ENCODE peak calls at places on chromosomes 6 and 20, in four cellular contexts. S is HEK293T, W is HepG2, K is K562. O is an unnamed sample.

GRCh38 chr20:43711098-43711654 is 15.6 kb downstream of the GTSF1L start:
- DNase-seq in S (no peak), W (no peak), K (no peak), O (no peak)

GRCh38 chr6:145729887-145730286 is 5.4 kb downstream of the EPM2A start:
- DNase-seq in S (no peak), W (no peak), K (no peak), O (no peak)

GRCh38 chr6:106069478-106069877 is 16.7 kb upstream of the PRDM1 start:
- DNase-seq in S (peak; percentile 50), W (peak; percentile 12), K (no peak), O (no peak)

GRCh38 chr20:10647909-10648308 is 25.9 kb downstream of the JAG1 start:
- DNase-seq in S (no peak), W (no peak), K (no peak), O (no peak)

GRCh38 chr6:63964347-63964746 is 328.7 kb downstream of the PHF3 start:
- DNase-seq in S (no peak), W (no peak), K (no peak), O (no peak)

GRCh38 chr20:42378826-42379225 is 760.6 kb upstream of the CHD6 start:
- DNase-seq in S (no peak), W (no peak), K (no peak), O (no peak)

GRCh38 chr6:149112976-149113375 is 204.5 kb upstream of the TAB2 start:
- DNase-seq in S (no peak), W (no peak), K (no peak), O (no peak)

GRCh38 chr6:6931047-6932025 is 176.4 kb upstream of the RREB1 start:
- DNase-seq in S (no peak), W (no peak), K (no peak), O (peak; percentile 15)

GRCh38 chr6:2684059-2684749 is 66.5 kb downstream of the MYLK4 start:
- DNase-seq in S (no peak), W (no peak), K (no peak), O (no peak)

GRCh38 chr20:47319517-47320252 is 36.8 kb downstream of the ZMYND8 start:
- DNase-seq in S (no peak), W (no peak), K (no peak), O (no peak)

GRCh38 chr20:52959125-52959524 is 13.0 kb upstream of the TSHZ2 start:
- DNase-seq in S (peak; percentile 35), W (peak; percentile 42), K (no peak), O (no peak)

GRCh38 chr20:25539742-25540201 is 45.6 kb downstream of the NINL start:
- DNase-seq in S (no peak), W (no peak), K (no peak), O (no peak)

GRCh38 chr6:10404799-10405524 is 9.9 kb downstream of the TFAP2A start:
- DNase-seq in S (no peak), W (no peak), K (no peak), O (no peak)

GRCh38 chr6:142728367-142728766 is 216.6 kb downstream of the HIVEP2 start:
- DNase-seq in S (no peak), W (no peak), K (no peak), O (no peak)

GRCh38 chr6:13914346-13914745 is 10.4 kb upstream of the RNF182 start:
- DNase-seq in S (no peak), W (no peak), K (no peak), O (no peak)

GRCh38 chr6:143543435-143543834 is 31.9 kb upstream of the FUCA2 start:
- DNase-seq in S (no peak), W (no peak), K (no peak), O (no peak)

GRCh38 chr6:158926429-158926828 is 73.6 kb downstream of the RSPH3 start:
- DNase-seq in S (no peak), W (peak; percentile 13), K (no peak), O (no peak)

GRCh38 chr20:4910951-4911350 is 90.4 kb downstream of the SLC23A2 start:
- DNase-seq in S (no peak), W (no peak), K (no peak), O (no peak)

GRCh38 chr6:34237316-34237721 is 646 bp downstream of the HMGA1 start:
- DNase-seq in S (peak; percentile 48), W (no peak), K (peak; percentile 83), O (no peak)

GRCh38 chr6:158771399-158772158 is 47.6 kb downstream of the EZR start:
- DNase-seq in S (no peak), W (no peak), K (no peak), O (no peak)

GRCh38 chr6:11830520-11830919 is 51.9 kb upstream of the ADTRP start:
- DNase-seq in S (no peak), W (no peak), K (no peak), O (no peak)

GRCh38 chr6:113246186-113246585 is 611.0 kb upstream of the MARCKS start:
- DNase-seq in S (no peak), W (no peak), K (no peak), O (no peak)

GRCh38 chr20:44888226-44889103 is 3.0 kb downstream of the YWHAB start:
- DNase-seq in S (no peak), W (peak; percentile 31), K (no peak), O (no peak)

GRCh38 chr20:26208296-26209091 is 511.8 kb upstream of the ZNF337 start:
- DNase-seq in S (peak; percentile 4), W (no peak), K (no peak), O (no peak)

GRCh38 chr6:70849348-70850069 is 107.4 kb downstream of the B3GAT2 start:
- DNase-seq in S (no peak), W (peak; percentile 79), K (no peak), O (no peak)

GRCh38 chr6:130602151-130602770 is 224.9 kb upstream of the SMLR1 start:
- DNase-seq in S (peak; percentile 28), W (no peak), K (no peak), O (no peak)

GRCh38 chr6:160960067-160960466 is 31.5 kb upstream of the MAP3K4 start:
- DNase-seq in S (no peak), W (no peak), K (no peak), O (no peak)

GRCh38 chr6:166572370-166573261 is 13.9 kb downstream of the RAMACL start:
- DNase-seq in S (no peak), W (no peak), K (no peak), O (no peak)

GRCh38 chr20:48026981-48027592 is 241.8 kb upstream of the SULF2 start:
- DNase-seq in S (no peak), W (no peak), K (no peak), O (no peak)

GRCh38 chr6:160355001-160355400 is 6.8 kb downstream of the SLC22A3 start:
- DNase-seq in S (no peak), W (no peak), K (no peak), O (no peak)

GRCh38 chr20:49603209-49603627 is 35.3 kb upstream of the PTGIS start:
- DNase-seq in S (peak; percentile 34), W (peak; percentile 84), K (no peak), O (no peak)

DNA sequence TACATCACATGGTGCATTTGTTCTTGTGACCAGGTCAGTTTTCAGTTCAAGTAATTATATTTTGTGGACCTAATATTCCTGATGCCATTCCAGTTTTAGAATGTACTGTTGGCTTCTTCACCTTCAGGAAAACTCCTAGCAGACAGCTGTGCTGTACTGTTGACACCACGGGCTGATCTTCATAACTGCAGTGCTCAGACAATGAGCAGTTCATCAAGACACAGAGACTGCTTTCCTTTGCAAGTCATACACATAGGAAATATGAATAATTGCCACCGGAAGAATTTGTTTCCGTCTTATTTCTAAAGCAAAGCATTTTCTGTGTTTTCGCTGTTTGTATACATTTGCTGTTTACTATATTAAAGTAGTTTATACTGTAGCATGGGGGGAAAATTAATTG is 89.8 kb downstream of the C6orf118 start:
- DNase-seq in S (no peak), W (no peak), K (no peak), O (no peak)
- TF ChIP-seq FOXK2 in S (no peak), W (no peak), K (no peak), O (no peak)

GRCh38 chr20:61891916-61892649 is 173.6 kb downstream of the TAF4 start:
- DNase-seq in S (no peak), W (no peak), K (no peak), O (no peak)
- TF ChIP-seq FOXK2 in S (no peak), W (no peak), K (no peak), O (no peak)

DNA sequence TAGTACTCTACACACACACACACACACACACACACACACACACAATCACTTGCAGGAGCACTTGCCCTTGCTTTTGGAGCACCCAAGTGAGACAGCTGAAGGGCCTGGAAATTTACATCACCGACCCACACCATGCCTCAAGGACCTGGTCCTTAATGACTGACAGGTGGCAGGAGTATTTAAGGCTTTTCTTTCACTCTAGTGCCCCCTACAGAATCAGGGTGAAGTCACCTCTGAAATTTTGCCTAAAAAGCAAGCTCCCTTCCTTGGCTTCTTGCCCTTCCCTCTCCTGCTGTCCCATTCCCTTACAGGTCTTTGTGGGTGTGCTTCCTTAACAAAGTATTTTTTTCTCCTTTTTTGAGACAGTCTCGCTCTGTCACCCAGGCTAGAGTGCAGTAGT is 353.5 kb upstream of the IRAK1BP1 start:
- DNase-seq in S (no peak), W (no peak), K (no peak), O (no peak)
- TF ChIP-seq FOXK2 in S (no peak), W (no peak), K (no peak), O (no peak)

DNA sequence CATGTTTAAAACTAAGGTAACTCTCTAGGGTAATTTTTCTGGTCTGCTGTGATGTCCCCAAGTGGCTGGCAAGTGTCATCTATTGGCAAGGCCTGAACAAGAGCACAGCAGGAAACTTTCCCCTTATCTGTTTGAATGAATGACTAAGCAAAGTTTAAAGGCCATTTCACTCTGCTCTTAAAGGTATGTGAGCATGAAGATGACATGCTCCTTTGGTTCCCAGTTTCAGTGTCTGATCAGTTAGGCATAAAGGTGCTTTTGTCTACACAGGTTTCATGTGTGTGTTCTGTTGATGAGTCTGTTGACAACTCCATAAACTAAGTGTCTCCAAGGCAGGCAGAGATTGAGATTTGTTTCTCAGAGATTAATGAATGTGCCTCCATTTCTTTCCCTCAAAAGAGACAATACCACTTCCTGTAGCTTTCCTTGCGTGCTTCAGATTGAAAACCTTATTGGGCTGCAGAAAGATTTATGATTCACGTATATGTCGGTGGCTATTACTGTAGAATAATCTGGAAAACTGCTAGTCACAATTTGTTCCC is 83.9 kb downstream of the MAP3K7 start:
- DNase-seq in S (no peak), W (peak; percentile 93), K (peak; percentile 56), O (no peak)
- TF ChIP-seq FOXK2 in S (no peak), W (no peak), K (no peak), O (no peak)

DNA sequence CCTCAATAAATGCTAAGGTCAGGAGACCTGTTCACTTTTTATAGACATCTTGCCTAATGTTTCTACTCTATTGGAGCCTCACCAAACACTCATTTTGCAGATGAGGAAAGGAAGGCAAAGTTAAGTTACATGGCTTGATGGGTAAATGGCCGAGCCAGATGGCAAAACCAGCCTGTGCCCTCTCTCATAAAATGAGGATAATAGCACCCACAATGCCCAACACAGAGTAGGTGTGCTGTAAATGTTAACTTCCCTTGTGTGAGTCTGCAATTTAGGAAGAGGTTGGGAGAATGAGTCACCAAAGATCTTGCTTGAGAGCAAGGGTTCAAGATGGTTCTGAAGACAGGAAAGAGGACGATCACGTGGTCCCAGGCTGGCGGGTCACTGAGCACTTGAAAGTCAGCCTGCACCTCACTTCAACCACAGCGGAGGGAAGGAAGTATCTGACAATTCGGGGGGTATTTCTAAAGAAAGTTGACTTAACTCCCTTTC is 3.3 kb downstream of the KCNK5 start:
- DNase-seq in S (no peak), W (no peak), K (peak; percentile 62), O (peak; percentile 50)
- TF ChIP-seq FOXK2 in S (no peak), W (no peak), K (no peak), O (no peak)

GRCh38 chr20:63572788-63573738 is 976 bp downstream of the HELZ2 start:
- DNase-seq in S (peak; percentile 31), W (peak; percentile 65), K (peak; percentile 34), O (no peak)
- TF ChIP-seq FOXK2 in S (no peak), W (no peak), K (no peak), O (no peak)

GRCh38 chr6:170224694-170225660 is 65.9 kb downstream of the DLL1 start:
- DNase-seq in S (no peak), W (no peak), K (no peak), O (no peak)
- TF ChIP-seq FOXK2 in S (no peak), W (no peak), K (no peak), O (no peak)

O was measured in GM12878.